ENCODE peak calls at places on chromosomes 7 and 10, in nine cellular contexts. One of them, this sample, is unnamed.

GRCh38 chr10:48606530-48607355 is 1.9 kb upstream of the ARHGAP22 start:
- DNase-seq in Panc1: peak
- DNase-seq in NCI-H1417: no peak
- DNase-seq in activated CD4-positive, alpha-beta T cell treated with anti-CD3 and anti-CD28 coated beads for 4 hours: no peak
- DNase-seq in CD8-positive, alpha-beta memory T cell: no peak
- DNase-seq in NT2/D1: no peak
- DNase-seq in NCI-H1436 treated with DMSO at 0.1 percent for 48 hours: no peak
- DNase-seq in astrocyte of the cerebellum: peak
- DNase-seq in GM12892: no peak
- DNase-seq in this sample: no peak

GRCh38 chr10:22823109-22823508 is 104.7 kb upstream of the ARMC3 start:
- DNase-seq in NCI-H1436 treated with DMSO at 0.1 percent for 48 hours: no peak
- DNase-seq in CD8-positive, alpha-beta memory T cell: no peak
- DNase-seq in activated CD4-positive, alpha-beta T cell treated with anti-CD3 and anti-CD28 coated beads for 4 hours: no peak
- DNase-seq in astrocyte of the cerebellum: peak
- DNase-seq in NT2/D1: no peak
- DNase-seq in Panc1: peak
- DNase-seq in GM12892: no peak
- DNase-seq in NCI-H1417: no peak
- DNase-seq in this sample: peak

GRCh38 chr7:126501617-126502016 is 751.1 kb downstream of the GRM8 start:
- DNase-seq in NT2/D1: no peak
- DNase-seq in NCI-H1436 treated with DMSO at 0.1 percent for 48 hours: peak
- DNase-seq in GM12892: no peak
- DNase-seq in NCI-H1417: peak
- DNase-seq in activated CD4-positive, alpha-beta T cell treated with anti-CD3 and anti-CD28 coated beads for 4 hours: no peak
- DNase-seq in CD8-positive, alpha-beta memory T cell: no peak
- DNase-seq in Panc1: no peak
- DNase-seq in astrocyte of the cerebellum: no peak
- DNase-seq in this sample: no peak

GRCh38 chr10:57657164-57657765 is 610.4 kb downstream of the IPMK start:
- DNase-seq in astrocyte of the cerebellum: peak
- DNase-seq in NCI-H1436 treated with DMSO at 0.1 percent for 48 hours: no peak
- DNase-seq in NT2/D1: peak
- DNase-seq in Panc1: peak
- DNase-seq in GM12892: peak
- DNase-seq in activated CD4-positive, alpha-beta T cell treated with anti-CD3 and anti-CD28 coated beads for 4 hours: no peak
- DNase-seq in NCI-H1417: peak
- DNase-seq in CD8-positive, alpha-beta memory T cell: no peak
- DNase-seq in this sample: peak

GRCh38 chr10:90658791-90659190 is 199.0 kb downstream of the HTR7 start:
- DNase-seq in NCI-H1417: no peak
- DNase-seq in astrocyte of the cerebellum: no peak
- DNase-seq in CD8-positive, alpha-beta memory T cell: no peak
- DNase-seq in GM12892: no peak
- DNase-seq in NT2/D1: no peak
- DNase-seq in Panc1: no peak
- DNase-seq in NCI-H1436 treated with DMSO at 0.1 percent for 48 hours: no peak
- DNase-seq in activated CD4-positive, alpha-beta T cell treated with anti-CD3 and anti-CD28 coated beads for 4 hours: no peak
- DNase-seq in this sample: peak

GRCh38 chr10:132450466-132450824 is 53.4 kb downstream of the PWWP2B start:
- DNase-seq in CD8-positive, alpha-beta memory T cell: no peak
- DNase-seq in astrocyte of the cerebellum: no peak
- DNase-seq in NCI-H1417: no peak
- DNase-seq in GM12892: no peak
- DNase-seq in NT2/D1: no peak
- DNase-seq in activated CD4-positive, alpha-beta T cell treated with anti-CD3 and anti-CD28 coated beads for 4 hours: no peak
- DNase-seq in Panc1: no peak
- DNase-seq in NCI-H1436 treated with DMSO at 0.1 percent for 48 hours: no peak
- DNase-seq in this sample: no peak

GRCh38 chr10:103868200-103868599 is 12.8 kb upstream of the SH3PXD2A start:
- DNase-seq in Panc1: no peak
- DNase-seq in GM12892: no peak
- DNase-seq in NCI-H1417: no peak
- DNase-seq in astrocyte of the cerebellum: no peak
- DNase-seq in NCI-H1436 treated with DMSO at 0.1 percent for 48 hours: no peak
- DNase-seq in CD8-positive, alpha-beta memory T cell: no peak
- DNase-seq in NT2/D1: no peak
- DNase-seq in activated CD4-positive, alpha-beta T cell treated with anti-CD3 and anti-CD28 coated beads for 4 hours: no peak
- DNase-seq in this sample: no peak

GRCh38 chr7:77935652-77936348 is 137.2 kb downstream of the PHTF2 start:
- DNase-seq in astrocyte of the cerebellum: no peak
- DNase-seq in NCI-H1417: peak
- DNase-seq in NCI-H1436 treated with DMSO at 0.1 percent for 48 hours: no peak
- DNase-seq in GM12892: no peak
- DNase-seq in activated CD4-positive, alpha-beta T cell treated with anti-CD3 and anti-CD28 coated beads for 4 hours: no peak
- DNase-seq in NT2/D1: no peak
- DNase-seq in CD8-positive, alpha-beta memory T cell: no peak
- DNase-seq in Panc1: no peak
- DNase-seq in this sample: peak